ENCODE peak calls at places on chromosomes 12 and 14, in four cellular contexts. S, L, Z and W are unnamed samples. For H3K4me1, the result is how much of the 10 kb centered on the place peaks cover.

GRCh38 chr12:54016478-54016964 is 7.7 kb downstream of the HOXC8 start:
- DNase-seq in S (no peak), L (no peak), Z (no peak), W (no peak)

GRCh38 chr14:25237845-25238244 is 187.9 kb upstream of the STXBP6 start:
- DNase-seq in S (no peak), L (peak), Z (no peak), W (peak)

GRCh38 chr14:93683241-93683640 is 105.0 kb downstream of the PRIMA1 start:
- DNase-seq in S (no peak), L (peak), Z (no peak), W (peak)

GRCh38 chr14:73462078-73462715 is 3.9 kb upstream of the NUMB start:
- DNase-seq in S (peak), L (peak), Z (no peak), W (peak)

GRCh38 chr14:106625181-106625580 is 1098.8 kb downstream of the TMEM121 start:
- DNase-seq in S (no peak), L (no peak), Z (no peak), W (no peak)

GRCh38 chr12:56078931-56079728 is 835 bp upstream of the ERBB3 start:
- DNase-seq in S (peak), L (peak), Z (peak), W (peak)

GRCh38 chr14:53934778-53935414 is 21.7 kb downstream of the BMP4 start:
- DNase-seq in S (no peak), L (no peak), Z (no peak), W (no peak)

GRCh38 chr14:29637406-29637805 is 290.2 kb downstream of the PRKD1 start:
- DNase-seq in S (peak), L (no peak), Z (no peak), W (no peak)

GRCh38 chr12:2998789-2999264 is 39.6 kb downstream of the TEAD4 start:
- DNase-seq in S (peak), L (peak), Z (no peak), W (peak)

GRCh38 chr12:2027379-2027778 is 23.1 kb upstream of the DCP1B start:
- DNase-seq in S (no peak), L (no peak), Z (no peak), W (no peak)

GRCh38 chr12:89731614-89732013 is 23.0 kb upstream of the ATP2B1 start:
- DNase-seq in S (no peak), L (no peak), Z (no peak), W (no peak)

GRCh38 chr12:30806989-30807694 is 52.4 kb upstream of the CAPRIN2 start:
- DNase-seq in S (peak), L (peak), Z (no peak), W (peak)

GRCh38 chr12:2251485-2252179 is 198.8 kb downstream of the CACNA1C start:
- DNase-seq in S (no peak), L (no peak), Z (no peak), W (no peak)

GRCh38 chr12:96250119-96250685 is 56.0 kb downstream of the ELK3 start:
- DNase-seq in S (no peak), L (no peak), Z (no peak), W (no peak)

GRCh38 chr14:96125536-96125935 is 79.1 kb upstream of the BDKRB2 start:
- DNase-seq in S (no peak), L (no peak), Z (no peak), W (no peak)

GRCh38 chr14:89524412-89524811 is 107.4 kb upstream of the FOXN3 start:
- DNase-seq in S (no peak), L (no peak), Z (no peak), W (no peak)

GRCh38 chr12:100127766-100128508 is 14.7 kb downstream of the BLTP3B start:
- DNase-seq in S (no peak), L (no peak), Z (no peak), W (no peak)

GRCh38 chr14:88166616-88167015 is 156.5 kb downstream of the KCNK10 start:
- DNase-seq in S (no peak), L (no peak), Z (no peak), W (no peak)

GRCh38 chr14:104149617-104150141 is 11.3 kb downstream of the KIF26A start:
- DNase-seq in S (no peak), L (peak), Z (no peak), W (no peak)

GRCh38 chr12:51028126-51028810 is 2.1 kb upstream of the SLC11A2 start:
- DNase-seq in S (no peak), L (peak), Z (no peak), W (peak)

GRCh38 chr12:91098942-91099341 is 12.4 kb downstream of the LUM start:
- DNase-seq in S (no peak), L (no peak), Z (no peak), W (peak)

GRCh38 chr12:132327351-132328171 is 1.8 kb downstream of the GALNT9 start:
- DNase-seq in S (no peak), L (no peak), Z (no peak), W (peak)

GRCh38 chr14:104601786-104602185 is 2.8 kb downstream of the TMEM179 start:
- DNase-seq in S (no peak), L (no peak), Z (no peak), W (no peak)

GRCh38 chr12:130281157-130281799 is 56.4 kb upstream of the PIWIL1 start:
- DNase-seq in S (peak), L (peak), Z (peak), W (peak)

GRCh38 chr12:126768517-126768916 is 1498.5 kb upstream of the TMEM132C start:
- DNase-seq in S (no peak), L (no peak), Z (no peak), W (no peak)

GRCh38 chr12:33703221-33703620 is 263.6 kb upstream of the SYT10 start:
- DNase-seq in S (no peak), L (no peak), Z (no peak), W (no peak)

GRCh38 chr12:108573310-108573709 is 10.9 kb downstream of the ISCU start:
- DNase-seq in S (no peak), L (no peak), Z (no peak), W (no peak)

GRCh38 chr14:105478624-105479305 is 4.1 kb downstream of the CRIP2 start:
- DNase-seq in S (no peak), L (peak), Z (no peak), W (no peak)

GRCh38 chr12:116882742-116883141 is 1.5 kb upstream of the HRK start:
- DNase-seq in S (no peak), L (peak), Z (no peak), W (no peak)

GRCh38 chr12:51874013-51874412 is 13.9 kb upstream of the ANKRD33 start:
- DNase-seq in S (no peak), L (peak), Z (no peak), W (no peak)

GRCh38 chr14:57848353-57848752 is 17.5 kb downstream of the SLC35F4 start:
- DNase-seq in S (no peak), L (no peak), Z (no peak), W (no peak)

GRCh38 chr12:50745861-50746260 is 18.0 kb upstream of the ATF1 start:
- DNase-seq in S (no peak), L (no peak), Z (no peak), W (no peak)

GRCh38 chr12:71475280-71475679 is 35.7 kb downstream of the LGR5 start:
- DNase-seq in S (no peak), L (no peak), Z (no peak), W (no peak)

GRCh38 chr12:951166-951565 is 1.7 kb upstream of the RAD52 start:
- DNase-seq in S (no peak), L (no peak), Z (no peak), W (no peak)

GRCh38 chr12:54418441-54419087 is 502 bp downstream of the ITGA5 start:
- DNase-seq in S (no peak), L (no peak), Z (no peak), W (no peak)

GRCh38 chr14:106094654-106095189 is 568.3 kb downstream of the TMEM121 start:
- DNase-seq in S (peak), L (peak), Z (peak), W (peak)

GRCh38 chr12:51320311-51320694 is 3.7 kb downstream of the BIN2 start:
- DNase-seq in S (no peak), L (no peak), Z (no peak), W (no peak)

GRCh38 chr14:30525833-30526232 is 33.1 kb upstream of the G2E3 start:
- DNase-seq in S (no peak), L (no peak), Z (no peak), W (no peak)

GRCh38 chr14:22184157-22185025 is 404.6 kb downstream of the DAD1 start:
- DNase-seq in S (no peak), L (no peak), Z (no peak), W (no peak)

GRCh38 chr14:105430535-105430934 is 10.9 kb downstream of the MTA1 start:
- DNase-seq in S (no peak), L (no peak), Z (no peak), W (no peak)

GRCh38 chr14:34699873-34700621 is 14.3 kb downstream of the CFL2 start:
- DNase-seq in S (no peak), L (no peak), Z (no peak), W (no peak)
- H3K4me3 ChIP-seq in S (no peak), L (no peak), Z (no peak), W (no peak)

GRCh38 chr12:26044007-26044394 is 80.8 kb downstream of the BHLHE41 start:
- DNase-seq in S (no peak), L (no peak), Z (no peak), W (no peak)

GRCh38 chr12:26044592-26044991 is 80.2 kb downstream of the BHLHE41 start:
- DNase-seq in S (no peak), L (no peak), Z (no peak), W (no peak)

GRCh38 chr12:26046886-26047285 is 78.0 kb downstream of the BHLHE41 start:
- DNase-seq in S (no peak), L (no peak), Z (no peak), W (no peak)

GRCh38 chr12:26047401-26048226 is 77.2 kb downstream of the BHLHE41 start:
- DNase-seq in S (no peak), L (peak), Z (no peak), W (no peak)

DNA sequence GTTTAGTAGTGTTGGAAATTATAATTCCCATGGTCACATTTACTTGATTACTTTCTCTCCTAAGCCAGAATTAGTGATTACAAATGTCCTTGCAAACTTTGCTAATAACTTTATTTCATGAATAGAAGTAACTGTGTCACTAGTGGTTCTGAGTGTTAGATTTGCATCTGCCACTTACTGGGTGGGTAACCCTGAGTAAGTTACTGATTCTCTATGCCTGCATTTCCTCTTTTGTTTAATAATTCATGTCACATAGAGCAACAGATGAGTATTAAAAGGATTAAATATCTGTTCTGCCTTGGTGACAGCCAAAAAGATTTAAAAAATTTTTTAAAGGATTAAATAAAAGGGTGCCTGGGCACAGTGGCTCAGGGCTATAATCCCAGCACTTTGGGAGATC is 78.6 kb downstream of the BHLHE41 start:
- DNase-seq in S (no peak), L (no peak), Z (no peak), W (no peak)
- H3K4me1 ChIP-seq in S (under half), L (under half), Z (under half), W (under half)

GRCh38 chr12:124543052-124543590 is 24.3 kb downstream of the NCOR2 start:
- DNase-seq in S (no peak), L (no peak), Z (no peak), W (no peak)

GRCh38 chr12:124543591-124544310 is 23.7 kb downstream of the NCOR2 start:
- DNase-seq in S (no peak), L (peak), Z (no peak), W (no peak)

GRCh38 chr12:124544983-124545382 is 22.4 kb downstream of the NCOR2 start:
- DNase-seq in S (no peak), L (no peak), Z (no peak), W (no peak)

GRCh38 chr12:124545508-124546418 is 21.6 kb downstream of the NCOR2 start:
- DNase-seq in S (no peak), L (no peak), Z (peak), W (peak)

GRCh38 chr12:124544311-124544970 is 23.0 kb downstream of the NCOR2 start:
- DNase-seq in S (no peak), L (peak), Z (no peak), W (no peak)
- H3K4me3 ChIP-seq in S (no peak), L (peak), Z (no peak), W (no peak)

GRCh38 chr14:61704554-61704953 is 9.2 kb downstream of the HIF1A start:
- DNase-seq in S (no peak), L (no peak), Z (no peak), W (no peak)
- H3K4me1 ChIP-seq in S (under half), L (under half), Z (under half), W (under half)

DNA sequence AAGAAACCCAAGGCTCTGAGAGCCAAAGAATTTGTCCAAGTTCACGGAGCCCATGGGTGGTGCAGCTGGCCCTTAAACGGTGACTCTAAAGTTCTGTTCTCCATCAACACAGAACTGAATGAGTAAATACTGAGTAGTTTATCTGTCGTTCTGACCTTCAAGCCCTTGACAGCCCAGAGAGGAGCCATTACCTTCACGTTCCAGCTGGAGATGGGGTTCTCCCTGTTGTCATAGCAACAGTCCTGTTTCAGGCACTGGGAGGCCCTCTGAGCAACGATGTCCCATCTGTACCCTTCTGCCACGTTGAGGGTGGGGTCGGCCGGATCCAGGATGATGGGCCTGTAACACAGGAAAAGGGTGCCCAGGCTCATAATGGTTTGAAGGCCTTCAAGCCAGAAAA is 7.5 kb upstream of the C12orf43 start:
- DNase-seq in S (no peak), L (no peak), Z (no peak), W (no peak)
- H3K4me3 ChIP-seq in S (no peak), L (no peak), Z (no peak), W (no peak)